ENCODE peak calls at places on chromosomes 6 and 20, in ten cellular contexts. One of them, this sample, is unnamed.

GRCh38 chr20:62332989-62333819 is 30.4 kb downstream of the ADRM1 start:
- DNase-seq in esophagus squamous epithelium: no peak
- DNase-seq in heart left ventricle: no peak
- DNase-seq in IMR-90: no peak
- DNase-seq in gastrocnemius medialis: no peak
- DNase-seq in transverse colon: no peak
- DNase-seq in A549: no peak
- DNase-seq in sigmoid colon: no peak
- DNase-seq in body of pancreas: no peak
- DNase-seq in Peyer's patch: no peak
- DNase-seq in this sample: no peak

GRCh38 chr6:92779758-92780157 is 639.6 kb downstream of the EPHA7 start:
- DNase-seq in body of pancreas: no peak
- DNase-seq in heart left ventricle: peak
- DNase-seq in Peyer's patch: no peak
- DNase-seq in esophagus squamous epithelium: no peak
- DNase-seq in sigmoid colon: no peak
- DNase-seq in IMR-90: peak
- DNase-seq in A549: no peak
- DNase-seq in gastrocnemius medialis: no peak
- DNase-seq in transverse colon: no peak
- DNase-seq in this sample: no peak

GRCh38 chr20:4102381-4102780 is 87.0 kb upstream of the RNF24 start:
- DNase-seq in Peyer's patch: no peak
- DNase-seq in esophagus squamous epithelium: no peak
- DNase-seq in sigmoid colon: no peak
- DNase-seq in heart left ventricle: no peak
- DNase-seq in transverse colon: no peak
- DNase-seq in body of pancreas: no peak
- DNase-seq in IMR-90: peak
- DNase-seq in gastrocnemius medialis: no peak
- DNase-seq in A549: no peak
- DNase-seq in this sample: peak

GRCh38 chr6:37125779-37126553 is 44.0 kb upstream of the PIM1 start:
- DNase-seq in sigmoid colon: no peak
- DNase-seq in A549: peak
- DNase-seq in esophagus squamous epithelium: no peak
- DNase-seq in Peyer's patch: no peak
- DNase-seq in heart left ventricle: no peak
- DNase-seq in transverse colon: no peak
- DNase-seq in IMR-90: no peak
- DNase-seq in body of pancreas: no peak
- DNase-seq in gastrocnemius medialis: no peak
- DNase-seq in this sample: no peak

GRCh38 chr6:40874495-40874894 is 164.5 kb downstream of the UNC5CL start:
- DNase-seq in heart left ventricle: no peak
- DNase-seq in gastrocnemius medialis: no peak
- DNase-seq in A549: peak
- DNase-seq in body of pancreas: no peak
- DNase-seq in Peyer's patch: no peak
- DNase-seq in IMR-90: no peak
- DNase-seq in transverse colon: no peak
- DNase-seq in esophagus squamous epithelium: no peak
- DNase-seq in sigmoid colon: no peak
- DNase-seq in this sample: no peak

GRCh38 chr20:23391707-23392310 is 29.5 kb downstream of the NAPB start:
- DNase-seq in IMR-90: no peak
- DNase-seq in body of pancreas: no peak
- DNase-seq in transverse colon: no peak
- DNase-seq in heart left ventricle: no peak
- DNase-seq in esophagus squamous epithelium: no peak
- DNase-seq in Peyer's patch: no peak
- DNase-seq in A549: no peak
- DNase-seq in sigmoid colon: no peak
- DNase-seq in gastrocnemius medialis: no peak
- DNase-seq in this sample: no peak

GRCh38 chr20:59044796-59045195 is 2.2 kb upstream of the PRELID3B start:
- DNase-seq in heart left ventricle: no peak
- DNase-seq in body of pancreas: no peak
- DNase-seq in Peyer's patch: peak
- DNase-seq in gastrocnemius medialis: no peak
- DNase-seq in A549: no peak
- DNase-seq in sigmoid colon: no peak
- DNase-seq in esophagus squamous epithelium: no peak
- DNase-seq in IMR-90: no peak
- DNase-seq in transverse colon: peak
- DNase-seq in this sample: peak

GRCh38 chr6:129567374-129567773 is 142.6 kb downstream of the ARHGAP18 start:
- DNase-seq in body of pancreas: peak
- DNase-seq in sigmoid colon: no peak
- DNase-seq in gastrocnemius medialis: no peak
- DNase-seq in Peyer's patch: no peak
- DNase-seq in IMR-90: no peak
- DNase-seq in A549: peak
- DNase-seq in esophagus squamous epithelium: no peak
- DNase-seq in transverse colon: no peak
- DNase-seq in heart left ventricle: no peak
- DNase-seq in this sample: no peak

GRCh38 chr6:135274561-135275293 is 93.6 kb downstream of the MYB start:
- DNase-seq in gastrocnemius medialis: no peak
- DNase-seq in A549: no peak
- DNase-seq in sigmoid colon: no peak
- DNase-seq in body of pancreas: no peak
- DNase-seq in Peyer's patch: no peak
- DNase-seq in esophagus squamous epithelium: no peak
- DNase-seq in transverse colon: no peak
- DNase-seq in heart left ventricle: no peak
- DNase-seq in IMR-90: peak
- DNase-seq in this sample: no peak

GRCh38 chr20:10352934-10353866 is 80.8 kb downstream of the MKKS start:
- DNase-seq in Peyer's patch: no peak
- DNase-seq in esophagus squamous epithelium: no peak
- DNase-seq in transverse colon: no peak
- DNase-seq in heart left ventricle: no peak
- DNase-seq in IMR-90: no peak
- DNase-seq in A549: peak
- DNase-seq in gastrocnemius medialis: no peak
- DNase-seq in sigmoid colon: no peak
- DNase-seq in body of pancreas: no peak
- DNase-seq in this sample: no peak

GRCh38 chr6:139394027-139394649 is 19.7 kb upstream of the CITED2 start:
- DNase-seq in gastrocnemius medialis: no peak
- DNase-seq in sigmoid colon: no peak
- DNase-seq in esophagus squamous epithelium: no peak
- DNase-seq in transverse colon: no peak
- DNase-seq in Peyer's patch: no peak
- DNase-seq in IMR-90: no peak
- DNase-seq in A549: no peak
- DNase-seq in body of pancreas: no peak
- DNase-seq in heart left ventricle: no peak
- DNase-seq in this sample: peak

GRCh38 chr6:56387621-56388413 is 140.4 kb upstream of the COL21A1 start:
- DNase-seq in body of pancreas: no peak
- DNase-seq in transverse colon: no peak
- DNase-seq in sigmoid colon: no peak
- DNase-seq in A549: no peak
- DNase-seq in heart left ventricle: peak
- DNase-seq in Peyer's patch: no peak
- DNase-seq in IMR-90: no peak
- DNase-seq in gastrocnemius medialis: no peak
- DNase-seq in esophagus squamous epithelium: no peak
- DNase-seq in this sample: no peak

GRCh38 chr20:2671977-2672376 is 8.0 kb upstream of the IDH3B start:
- DNase-seq in gastrocnemius medialis: no peak
- DNase-seq in body of pancreas: no peak
- DNase-seq in transverse colon: no peak
- DNase-seq in heart left ventricle: no peak
- DNase-seq in IMR-90: no peak
- DNase-seq in sigmoid colon: peak
- DNase-seq in esophagus squamous epithelium: no peak
- DNase-seq in A549: peak
- DNase-seq in Peyer's patch: no peak
- DNase-seq in this sample: no peak

GRCh38 chr6:39296745-39297640 is 17.2 kb downstream of the KCNK17 start:
- DNase-seq in transverse colon: no peak
- DNase-seq in Peyer's patch: no peak
- DNase-seq in A549: no peak
- DNase-seq in heart left ventricle: no peak
- DNase-seq in sigmoid colon: peak
- DNase-seq in IMR-90: peak
- DNase-seq in body of pancreas: no peak
- DNase-seq in esophagus squamous epithelium: no peak
- DNase-seq in gastrocnemius medialis: peak
- DNase-seq in this sample: no peak

GRCh38 chr6:159759645-159760044 is 2.2 kb upstream of the ACAT2 start:
- DNase-seq in IMR-90: no peak
- DNase-seq in esophagus squamous epithelium: no peak
- DNase-seq in gastrocnemius medialis: no peak
- DNase-seq in A549: no peak
- DNase-seq in sigmoid colon: no peak
- DNase-seq in heart left ventricle: no peak
- DNase-seq in transverse colon: no peak
- DNase-seq in body of pancreas: no peak
- DNase-seq in Peyer's patch: no peak
- DNase-seq in this sample: no peak

GRCh38 chr6:159762681-159763293 is 942 bp downstream of the ACAT2 start:
- DNase-seq in A549: peak
- DNase-seq in heart left ventricle: no peak
- DNase-seq in sigmoid colon: peak
- DNase-seq in transverse colon: peak
- DNase-seq in gastrocnemius medialis: no peak
- DNase-seq in body of pancreas: no peak
- DNase-seq in esophagus squamous epithelium: no peak
- DNase-seq in Peyer's patch: peak
- DNase-seq in IMR-90: no peak
- DNase-seq in this sample: no peak

GRCh38 chr6:159761873-159762680 is at the start of gene ACAT2:
- DNase-seq in Peyer's patch: peak
- DNase-seq in IMR-90: peak
- DNase-seq in esophagus squamous epithelium: peak
- DNase-seq in A549: peak
- DNase-seq in heart left ventricle: peak
- DNase-seq in body of pancreas: peak
- DNase-seq in transverse colon: peak
- DNase-seq in gastrocnemius medialis: peak
- DNase-seq in sigmoid colon: peak
- DNase-seq in this sample: peak

GRCh38 chr6:159761135-159761872 is 541 bp upstream of the ACAT2 start:
- DNase-seq in transverse colon: peak
- DNase-seq in sigmoid colon: peak
- DNase-seq in Peyer's patch: peak
- DNase-seq in body of pancreas: peak
- DNase-seq in heart left ventricle: peak
- DNase-seq in A549: no peak
- DNase-seq in IMR-90: no peak
- DNase-seq in gastrocnemius medialis: no peak
- DNase-seq in esophagus squamous epithelium: no peak
- DNase-seq in this sample: no peak

GRCh38 chr6:159760602-159761057 is 1.2 kb upstream of the ACAT2 start:
- DNase-seq in IMR-90: peak
- DNase-seq in A549: peak
- DNase-seq in gastrocnemius medialis: no peak
- DNase-seq in sigmoid colon: no peak
- DNase-seq in heart left ventricle: no peak
- DNase-seq in transverse colon: no peak
- DNase-seq in Peyer's patch: no peak
- DNase-seq in body of pancreas: no peak
- DNase-seq in esophagus squamous epithelium: no peak
- DNase-seq in this sample: no peak
- TF ChIP-seq POLR2A in IMR-90: no peak
- TF ChIP-seq POLR2A in A549: no peak
- TF ChIP-seq POLR2A in gastrocnemius medialis: no peak
- TF ChIP-seq POLR2A in sigmoid colon: no peak
- TF ChIP-seq POLR2A in heart left ventricle: no peak
- TF ChIP-seq POLR2A in transverse colon: no peak
- TF ChIP-seq POLR2A in Peyer's patch: no peak
- TF ChIP-seq POLR2A in body of pancreas: peak
- TF ChIP-seq POLR2A in esophagus squamous epithelium: no peak
- TF ChIP-seq POLR2A in this sample: no peak

GRCh38 chr6:31727717-31728671 is 1.1 kb downstream of the DDAH2 start:
- DNase-seq in heart left ventricle: no peak
- DNase-seq in Peyer's patch: no peak
- DNase-seq in IMR-90: no peak
- DNase-seq in body of pancreas: no peak
- DNase-seq in esophagus squamous epithelium: no peak
- DNase-seq in sigmoid colon: peak
- DNase-seq in A549: no peak
- DNase-seq in gastrocnemius medialis: no peak
- DNase-seq in transverse colon: no peak
- DNase-seq in this sample: no peak
- H3K27ac ChIP-seq in heart left ventricle: peak
- H3K27ac ChIP-seq in Peyer's patch: peak
- H3K27ac ChIP-seq in IMR-90: no peak
- H3K27ac ChIP-seq in body of pancreas: peak
- H3K27ac ChIP-seq in esophagus squamous epithelium: peak
- H3K27ac ChIP-seq in sigmoid colon: peak
- H3K27ac ChIP-seq in A549: no peak
- H3K27ac ChIP-seq in gastrocnemius medialis: peak
- H3K27ac ChIP-seq in transverse colon: peak
- H3K27ac ChIP-seq in this sample: peak

GRCh38 chr20:42612262-42612661 is 577.4 kb downstream of the PTPRT start:
- DNase-seq in heart left ventricle: no peak
- DNase-seq in transverse colon: no peak
- DNase-seq in esophagus squamous epithelium: no peak
- DNase-seq in gastrocnemius medialis: no peak
- DNase-seq in IMR-90: no peak
- DNase-seq in Peyer's patch: no peak
- DNase-seq in A549: no peak
- DNase-seq in sigmoid colon: no peak
- DNase-seq in body of pancreas: no peak
- DNase-seq in this sample: no peak
- H3K4me3 ChIP-seq in heart left ventricle: no peak
- H3K4me3 ChIP-seq in transverse colon: no peak
- H3K4me3 ChIP-seq in esophagus squamous epithelium: no peak
- H3K4me3 ChIP-seq in gastrocnemius medialis: no peak
- H3K4me3 ChIP-seq in IMR-90: no peak
- H3K4me3 ChIP-seq in Peyer's patch: no peak
- H3K4me3 ChIP-seq in A549: no peak
- H3K4me3 ChIP-seq in sigmoid colon: no peak
- H3K4me3 ChIP-seq in body of pancreas: no peak
- H3K4me3 ChIP-seq in this sample: no peak

DNA sequence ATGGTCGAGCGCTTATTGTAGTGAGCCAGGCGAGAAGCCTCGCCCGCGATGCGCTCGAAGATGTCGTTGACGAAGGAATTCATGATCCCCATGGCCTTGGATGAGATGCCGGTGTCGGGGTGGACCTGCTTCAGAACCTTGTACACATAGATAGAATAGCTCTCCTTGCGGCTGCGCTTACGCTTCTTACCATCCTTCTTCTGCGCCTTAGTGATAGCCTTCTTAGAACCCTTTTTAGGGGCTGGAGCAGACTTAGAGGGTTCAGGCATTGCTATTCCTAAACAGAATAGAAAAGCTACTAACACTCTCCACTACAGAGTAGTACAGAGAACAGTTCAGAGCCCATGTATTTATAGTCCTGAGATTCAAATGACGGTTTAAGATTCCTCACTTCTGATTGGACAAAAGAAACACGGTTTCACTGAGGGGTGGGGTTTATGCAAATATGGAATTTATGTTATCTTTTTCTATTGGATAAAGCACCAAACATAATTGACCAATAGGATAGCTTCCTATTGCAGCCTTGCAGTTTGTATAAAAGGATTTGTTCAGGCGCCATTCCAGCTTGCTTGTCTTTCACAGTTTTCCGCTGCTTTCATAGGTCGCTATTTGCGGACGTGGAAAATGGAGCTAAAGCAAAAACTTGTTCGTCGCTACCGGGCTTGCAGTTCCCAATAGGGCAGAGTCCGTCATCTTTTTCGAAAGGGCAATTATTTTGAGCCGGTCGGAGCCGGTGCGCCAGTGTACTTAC is 43.7 kb upstream of the HFE start:
- DNase-seq in transverse colon: peak
- DNase-seq in heart left ventricle: peak
- DNase-seq in esophagus squamous epithelium: no peak
- DNase-seq in body of pancreas: peak
- DNase-seq in IMR-90: peak
- DNase-seq in gastrocnemius medialis: peak
- DNase-seq in Peyer's patch: peak
- DNase-seq in sigmoid colon: peak
- DNase-seq in A549: peak
- DNase-seq in this sample: peak
- TF ChIP-seq POLR2A in transverse colon: peak
- TF ChIP-seq POLR2A in heart left ventricle: peak
- TF ChIP-seq POLR2A in esophagus squamous epithelium: peak
- TF ChIP-seq POLR2A in body of pancreas: peak
- TF ChIP-seq POLR2A in IMR-90: peak
- TF ChIP-seq POLR2A in gastrocnemius medialis: peak
- TF ChIP-seq POLR2A in Peyer's patch: peak
- TF ChIP-seq POLR2A in sigmoid colon: peak
- TF ChIP-seq POLR2A in A549: no peak
- TF ChIP-seq POLR2A in this sample: peak